ENCODE peak calls at places on chromosomes 4 and X, in five cellular contexts. T, M, L, A and Q are unnamed samples.
A peak's percentile ranks its signal among the peaks of the same experiment; 100 is the strongest.

GRCh38 chr4:168585168-168586091 is 88.6 kb downstream of the PALLD start:
- DNase-seq in T (peak; percentile 83), M (peak; percentile 90), L (peak; percentile 53), A (peak; percentile 56), Q (peak; percentile 77)

GRCh38 chr4:4759233-4759632 is 100.2 kb upstream of the MSX1 start:
- DNase-seq in T (no peak), M (no peak), L (no peak), A (no peak), Q (no peak)

GRCh38 chrX:10513974-10514373 is 106.4 kb downstream of the MID1 start:
- DNase-seq in T (no peak), M (no peak), L (no peak), A (no peak), Q (no peak)

GRCh38 chrX:33741807-33742206 is 390.3 kb downstream of the FAM47A start:
- DNase-seq in T (no peak), M (no peak), L (no peak), A (no peak), Q (no peak)

GRCh38 chrX:71618303-71618721 is at the start of gene CXCR3:
- DNase-seq in T (no peak), M (no peak), L (no peak), A (peak; percentile 15), Q (peak; percentile 52)

GRCh38 chr4:94332983-94333590 is 9.5 kb downstream of the HPGDS start:
- DNase-seq in T (no peak), M (no peak), L (no peak), A (no peak), Q (no peak)

GRCh38 chr4:150327262-150327780 is 249.1 kb downstream of the DCLK2 start:
- DNase-seq in T (peak; percentile 37), M (no peak), L (no peak), A (no peak), Q (no peak)

GRCh38 chr4:8882239-8882638 is 10.6 kb upstream of the HMX1 start:
- DNase-seq in T (no peak), M (no peak), L (no peak), A (no peak), Q (no peak)

GRCh38 chr4:110616162-110617062 is 6.5 kb downstream of the PITX2 start:
- DNase-seq in T (no peak), M (no peak), L (no peak), A (no peak), Q (no peak)

GRCh38 chr4:56655627-56656345 is 25.3 kb downstream of the HOPX start:
- DNase-seq in T (peak; percentile 67), M (no peak), L (no peak), A (no peak), Q (peak; percentile 10)

GRCh38 chr4:53629296-53629695 is 38.0 kb upstream of the LNX1 start:
- DNase-seq in T (no peak), M (no peak), L (no peak), A (no peak), Q (no peak)

GRCh38 chrX:41661366-41662095 is 27.2 kb upstream of the GPR34 start:
- DNase-seq in T (no peak), M (no peak), L (no peak), A (no peak), Q (no peak)

GRCh38 chr4:142596121-142596520 is 250.0 kb downstream of the INPP4B start:
- DNase-seq in T (no peak), M (no peak), L (no peak), A (no peak), Q (no peak)

GRCh38 chr4:76803522-76803921 is 94.4 kb downstream of the SOWAHB start:
- DNase-seq in T (no peak), M (no peak), L (no peak), A (no peak), Q (no peak)

GRCh38 chr4:108385076-108385475 is 216.3 kb upstream of the LEF1 start:
- DNase-seq in T (no peak), M (no peak), L (no peak), A (no peak), Q (no peak)

GRCh38 chrX:42823443-42823842 is 45.5 kb upstream of the PPP1R2C start:
- DNase-seq in T (no peak), M (no peak), L (no peak), A (no peak), Q (no peak)
- H3K27me3 ChIP-seq in T (peaks cover 2% of the 10 kb centered on the region), M (no peaks in the 10 kb centered on the region), L (no peaks in the 10 kb centered on the region), A (no peaks in the 10 kb centered on the region), Q (no peaks in the 10 kb centered on the region)

DNA sequence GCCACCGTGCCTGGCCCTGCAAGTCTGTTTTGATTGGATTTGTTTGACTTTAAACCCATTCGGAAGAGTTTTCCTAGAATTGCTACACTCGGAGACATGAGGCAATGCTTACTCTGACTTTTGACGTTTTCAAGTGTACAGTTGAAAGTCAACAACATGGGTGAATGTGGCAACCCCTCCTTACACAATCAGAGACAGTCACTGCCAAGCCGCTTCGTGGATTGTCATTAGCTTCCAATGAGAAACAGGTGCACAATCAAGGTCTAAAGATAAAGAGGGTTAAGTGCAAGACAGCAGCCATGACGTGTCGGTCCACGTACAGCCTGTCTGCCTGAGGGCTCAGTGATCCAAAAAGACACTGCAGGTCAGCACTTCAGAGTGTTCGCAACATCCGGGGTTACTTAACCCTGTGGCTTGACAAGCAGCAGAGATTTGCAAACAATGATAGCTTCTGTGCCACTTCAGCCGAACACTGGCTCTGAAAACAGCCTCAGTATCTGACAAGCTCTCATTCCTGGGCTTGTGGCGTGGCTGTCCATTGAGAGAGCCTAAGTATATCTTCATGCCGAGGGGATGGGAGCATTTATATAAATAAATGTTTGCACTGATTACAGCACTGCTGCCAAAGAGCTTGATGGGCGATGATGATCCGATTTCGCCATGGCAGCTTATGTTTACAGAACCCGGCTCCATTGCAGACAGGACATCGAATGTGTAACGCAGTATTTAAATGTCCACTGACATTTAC is 180.0 kb downstream of the DHRSX start:
- DNase-seq in T (peak; percentile 74), M (no peak), L (no peak), A (peak; percentile 41), Q (no peak)
- TF ChIP-seq POLR2A in T (no peak), M (no peak), L (no peak), A (no peak), Q (no peak)

DNA sequence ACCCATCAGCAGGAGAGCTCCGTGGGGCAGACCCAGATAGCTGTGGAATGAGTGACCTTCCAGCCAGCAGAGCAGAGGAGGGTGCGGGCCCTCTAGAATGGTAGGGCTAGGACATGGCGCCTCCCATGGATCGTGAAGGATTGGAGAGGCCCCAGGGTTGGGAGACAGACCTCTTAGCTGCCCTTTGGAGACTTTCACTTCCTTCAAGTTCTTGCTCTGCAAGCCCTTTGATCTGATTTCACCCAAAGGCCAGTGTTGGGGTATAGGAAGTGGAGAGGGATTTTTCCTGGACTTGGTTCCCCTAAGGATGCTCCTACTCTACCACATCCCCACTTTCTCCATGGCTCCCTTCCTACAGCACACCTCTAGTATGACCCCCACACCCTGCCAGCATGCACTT is 3.0 kb downstream of the SASH3 start:
- DNase-seq in T (no peak), M (no peak), L (no peak), A (no peak), Q (no peak)
- H3K4me1 ChIP-seq in T (no peaks in the 10 kb centered on the region), M (no peaks in the 10 kb centered on the region), L (no peaks in the 10 kb centered on the region), A (no peaks in the 10 kb centered on the region), Q (no peaks in the 10 kb centered on the region)

GRCh38 chrX:135436456-135436855 is 14.7 kb downstream of the SMIM10L2A start:
- DNase-seq in T (no peak), M (no peak), L (no peak), A (no peak), Q (no peak)
- H3K27me3 ChIP-seq in T (peaks cover 3% of the 10 kb centered on the region), M (no peaks in the 10 kb centered on the region), L (no peaks in the 10 kb centered on the region), A (no peaks in the 10 kb centered on the region), Q (no peaks in the 10 kb centered on the region)

GRCh38 chr4:87073570-87074470 is 139.0 kb downstream of the AFF1 start:
- DNase-seq in T (no peak), M (no peak), L (no peak), A (no peak), Q (peak; percentile 60)
- TF ChIP-seq POLR2A in T (no peak), M (no peak), L (no peak), A (no peak), Q (no peak)

GRCh38 chrX:131853440-131853839 is 169.7 kb upstream of the STK26 start:
- DNase-seq in T (no peak), M (no peak), L (no peak), A (no peak), Q (no peak)

GRCh38 chrX:131854586-131854985 is 168.5 kb upstream of the STK26 start:
- DNase-seq in T (no peak), M (no peak), L (no peak), A (no peak), Q (no peak)
- H3K4me1 ChIP-seq in T (no peaks in the 10 kb centered on the region), M (no peaks in the 10 kb centered on the region), L (no peaks in the 10 kb centered on the region), A (no peaks in the 10 kb centered on the region), Q (no peaks in the 10 kb centered on the region)

DNA sequence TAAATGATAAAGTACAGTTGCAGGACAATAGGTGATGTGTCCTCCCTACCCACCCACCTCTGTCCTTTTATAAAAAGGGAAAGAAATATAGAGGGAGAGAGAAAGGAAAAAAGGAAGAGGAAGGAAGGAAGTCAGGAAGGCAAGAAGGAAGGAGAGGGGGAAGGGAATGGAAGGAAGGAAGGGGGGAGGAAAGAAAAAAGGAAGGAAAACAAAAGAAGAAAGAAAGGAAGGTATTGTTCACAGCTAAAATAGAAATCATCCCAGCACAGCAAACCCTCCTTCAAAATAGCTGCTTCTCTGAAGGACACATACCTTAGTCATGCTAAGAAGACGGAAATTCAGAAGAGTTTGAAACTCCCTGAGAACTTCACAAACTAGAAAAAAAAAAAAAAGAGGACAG is 8.4 kb downstream of the NKX6-1 start:
- DNase-seq in T (no peak), M (no peak), L (no peak), A (no peak), Q (no peak)
- H3K27me3 ChIP-seq in T (peaks cover 97% of the 10 kb centered on the region), M (peaks cover 100% of the 10 kb centered on the region), L (peaks cover 96% of the 10 kb centered on the region), A (peaks cover 12% of the 10 kb centered on the region), Q (peaks cover 100% of the 10 kb centered on the region)

GRCh38 chrX:43540318-43540717 is 115.8 kb upstream of the MAOA start:
- DNase-seq in T (no peak), M (no peak), L (no peak), A (no peak), Q (no peak)
- TF ChIP-seq POLR2A in T (no peak), M (no peak), L (no peak), A (no peak), Q (no peak)

DNA sequence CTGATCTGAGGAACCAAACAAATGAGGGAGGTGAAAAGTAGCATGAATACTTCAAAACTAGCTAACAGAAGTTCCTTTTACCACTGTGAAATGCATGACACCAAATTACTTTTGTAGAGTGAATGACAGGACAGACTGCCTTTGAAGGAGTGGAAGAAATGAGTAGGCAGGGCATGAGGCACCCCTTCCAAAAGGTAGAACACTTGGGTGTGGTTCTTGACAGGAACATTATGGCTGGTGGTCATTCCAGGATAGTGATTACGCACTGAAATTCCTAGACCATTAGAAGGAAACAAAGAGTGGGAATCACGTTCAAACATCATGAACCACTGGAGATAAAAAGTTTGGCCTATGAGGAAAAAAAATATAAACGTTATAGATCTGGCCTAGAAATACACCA is 4.9 kb downstream of the HUWE1 start:
- DNase-seq in T (no peak), M (no peak), L (no peak), A (no peak), Q (no peak)
- H3K4me1 ChIP-seq in T (no peaks in the 10 kb centered on the region), M (peaks cover 18% of the 10 kb centered on the region), L (peaks cover 6% of the 10 kb centered on the region), A (peaks cover 6% of the 10 kb centered on the region), Q (peaks cover 4% of the 10 kb centered on the region)